ENCODE peak calls at places on chromosomes 1 and 21, in four cellular contexts. One of them, this sample, is unnamed.

GRCh38 chr1:94739521-94740061 is 80.6 kb upstream of the SLC44A3 start:
- DNase-seq in tibial nerve: no peak
- DNase-seq in mammary epithelial cell: peak; percentile 95
- DNase-seq in testis: no peak
- DNase-seq in this sample: peak; percentile 99

GRCh38 chr1:53409233-53409632 is 50.0 kb upstream of the DMRTB1 start:
- DNase-seq in testis: no peak
- DNase-seq in tibial nerve: no peak
- DNase-seq in mammary epithelial cell: no peak
- DNase-seq in this sample: no peak

GRCh38 chr1:61472876-61473275 is 252.1 kb downstream of the TM2D1 start:
- DNase-seq in testis: no peak
- DNase-seq in mammary epithelial cell: peak; percentile 62
- DNase-seq in tibial nerve: no peak
- DNase-seq in this sample: peak; percentile 12

GRCh38 chr1:109780982-109781381 is 17.3 kb upstream of the EPS8L3 start:
- DNase-seq in mammary epithelial cell: no peak
- DNase-seq in tibial nerve: no peak
- DNase-seq in testis: no peak
- DNase-seq in this sample: no peak

GRCh38 chr1:145777357-145778145 is 46.3 kb downstream of the RNF115 start:
- DNase-seq in mammary epithelial cell: no peak
- DNase-seq in testis: no peak
- DNase-seq in tibial nerve: no peak
- DNase-seq in this sample: no peak

GRCh38 chr1:14095001-14095400 is 395.0 kb downstream of the PRDM2 start:
- DNase-seq in mammary epithelial cell: peak; percentile 9
- DNase-seq in tibial nerve: no peak
- DNase-seq in testis: no peak
- DNase-seq in this sample: no peak

GRCh38 chr1:72435025-72435424 is 152.7 kb upstream of the NEGR1 start:
- DNase-seq in mammary epithelial cell: peak; percentile 70
- DNase-seq in testis: no peak
- DNase-seq in tibial nerve: no peak
- DNase-seq in this sample: peak; percentile 63

GRCh38 chr21:39318091-39318959 is 4.9 kb upstream of the BRWD1 start:
- DNase-seq in testis: no peak
- DNase-seq in tibial nerve: no peak
- DNase-seq in mammary epithelial cell: no peak
- DNase-seq in this sample: no peak

GRCh38 chr1:182166750-182167149 is 105.2 kb upstream of the ZNF648 start:
- DNase-seq in testis: no peak
- DNase-seq in tibial nerve: no peak
- DNase-seq in mammary epithelial cell: no peak
- DNase-seq in this sample: no peak

GRCh38 chr1:217713223-217713622 is 82.1 kb downstream of the SPATA17 start:
- DNase-seq in mammary epithelial cell: peak; percentile 8
- DNase-seq in tibial nerve: no peak
- DNase-seq in testis: no peak
- DNase-seq in this sample: peak; percentile 4

GRCh38 chr21:38337793-38338192 is 81.0 kb downstream of the KCNJ15 start:
- DNase-seq in testis: no peak
- DNase-seq in mammary epithelial cell: no peak
- DNase-seq in tibial nerve: no peak
- DNase-seq in this sample: no peak

GRCh38 chr1:110067957-110068645 is 2.4 kb downstream of the ALX3 start:
- DNase-seq in mammary epithelial cell: no peak
- DNase-seq in tibial nerve: no peak
- DNase-seq in testis: no peak
- DNase-seq in this sample: no peak

GRCh38 chr1:147851149-147851548 is 51.4 kb upstream of the GJA8 start:
- DNase-seq in mammary epithelial cell: peak; percentile 43
- DNase-seq in testis: no peak
- DNase-seq in tibial nerve: no peak
- DNase-seq in this sample: peak; percentile 25

GRCh38 chr1:231407537-231408396 is 14.3 kb downstream of the EGLN1 start:
- DNase-seq in tibial nerve: no peak
- DNase-seq in testis: peak; percentile 48
- DNase-seq in mammary epithelial cell: peak; percentile 60
- DNase-seq in this sample: peak; percentile 59

GRCh38 chr1:206757524-206758266 is 12.9 kb upstream of the IL19 start:
- DNase-seq in tibial nerve: no peak
- DNase-seq in testis: no peak
- DNase-seq in mammary epithelial cell: no peak
- DNase-seq in this sample: no peak

GRCh38 chr1:175400811-175401210 is 208.2 kb upstream of the KIAA0040 start:
- DNase-seq in tibial nerve: no peak
- DNase-seq in testis: no peak
- DNase-seq in mammary epithelial cell: no peak
- DNase-seq in this sample: no peak

GRCh38 chr1:15158506-15159165 is 5.1 kb downstream of the TMEM51 start:
- DNase-seq in tibial nerve: no peak
- DNase-seq in testis: no peak
- DNase-seq in mammary epithelial cell: peak; percentile 65
- DNase-seq in this sample: peak; percentile 85

GRCh38 chr1:227560814-227561213 is 2.5 kb upstream of the ZNF678 start:
- DNase-seq in tibial nerve: no peak
- DNase-seq in testis: no peak
- DNase-seq in mammary epithelial cell: no peak
- DNase-seq in this sample: no peak

GRCh38 chr1:208979776-208980175 is 603.7 kb upstream of the CAMK1G start:
- DNase-seq in mammary epithelial cell: peak; percentile 61
- DNase-seq in tibial nerve: no peak
- DNase-seq in testis: no peak
- DNase-seq in this sample: no peak

GRCh38 chr1:171898956-171899355 is 57.7 kb downstream of the DNM3 start:
- DNase-seq in testis: peak; percentile 20
- DNase-seq in mammary epithelial cell: peak; percentile 92
- DNase-seq in tibial nerve: peak; percentile 8
- DNase-seq in this sample: peak; percentile 27

GRCh38 chr1:157597959-157598667 is at the start of gene FCRL4:
- DNase-seq in tibial nerve: no peak
- DNase-seq in testis: no peak
- DNase-seq in mammary epithelial cell: peak; percentile 16
- DNase-seq in this sample: no peak

GRCh38 chr1:116919802-116920201 is 10.1 kb downstream of the PTGFRN start:
- DNase-seq in tibial nerve: no peak
- DNase-seq in testis: peak; percentile 45
- DNase-seq in mammary epithelial cell: no peak
- DNase-seq in this sample: no peak

GRCh38 chr1:74010206-74010605 is 187.8 kb downstream of the LRRIQ3 start:
- DNase-seq in tibial nerve: no peak
- DNase-seq in testis: no peak
- DNase-seq in mammary epithelial cell: no peak
- DNase-seq in this sample: no peak

GRCh38 chr1:156214024-156214748 is 1.4 kb downstream of the PMF1 start:
- DNase-seq in tibial nerve: no peak
- DNase-seq in testis: no peak
- DNase-seq in mammary epithelial cell: peak; percentile 89
- DNase-seq in this sample: peak; percentile 86

GRCh38 chr1:182917386-182917785 is 35.6 kb downstream of the SHCBP1L start:
- DNase-seq in testis: no peak
- DNase-seq in tibial nerve: no peak
- DNase-seq in mammary epithelial cell: no peak
- DNase-seq in this sample: peak; percentile 15

GRCh38 chr1:8396912-8397406 is 79.0 kb downstream of the SLC45A1 start:
- DNase-seq in mammary epithelial cell: peak; percentile 98
- DNase-seq in tibial nerve: peak; percentile 70
- DNase-seq in testis: no peak
- DNase-seq in this sample: peak; percentile 100

GRCh38 chr1:206103979-206104378 is 13.2 kb downstream of the AVPR1B start:
- DNase-seq in tibial nerve: no peak
- DNase-seq in testis: no peak
- DNase-seq in mammary epithelial cell: no peak
- DNase-seq in this sample: no peak

GRCh38 chr1:201344206-201345080 is 33.0 kb downstream of the TNNT2 start:
- DNase-seq in mammary epithelial cell: no peak
- DNase-seq in testis: no peak
- DNase-seq in tibial nerve: no peak
- DNase-seq in this sample: no peak

GRCh38 chr1:203378529-203379271 is 27.8 kb upstream of the FMOD start:
- DNase-seq in mammary epithelial cell: no peak
- DNase-seq in tibial nerve: no peak
- DNase-seq in testis: no peak
- DNase-seq in this sample: no peak

GRCh38 chr1:193674292-193674944 is 488.0 kb upstream of the B3GALT2 start:
- DNase-seq in tibial nerve: no peak
- DNase-seq in testis: no peak
- DNase-seq in mammary epithelial cell: no peak
- DNase-seq in this sample: peak; percentile 49

GRCh38 chr21:29084372-29084771 is 10.9 kb upstream of the CCT8 start:
- DNase-seq in mammary epithelial cell: no peak
- DNase-seq in testis: no peak
- DNase-seq in tibial nerve: no peak
- DNase-seq in this sample: no peak
- H3K4me1 ChIP-seq in mammary epithelial cell: peaks cover under 1% of the 10 kb centered on the region
- H3K4me1 ChIP-seq in testis: peaks cover 12% of the 10 kb centered on the region
- H3K4me1 ChIP-seq in tibial nerve: no peaks in the 10 kb centered on the region
- H3K4me1 ChIP-seq in this sample: peaks cover 9% of the 10 kb centered on the region

DNA sequence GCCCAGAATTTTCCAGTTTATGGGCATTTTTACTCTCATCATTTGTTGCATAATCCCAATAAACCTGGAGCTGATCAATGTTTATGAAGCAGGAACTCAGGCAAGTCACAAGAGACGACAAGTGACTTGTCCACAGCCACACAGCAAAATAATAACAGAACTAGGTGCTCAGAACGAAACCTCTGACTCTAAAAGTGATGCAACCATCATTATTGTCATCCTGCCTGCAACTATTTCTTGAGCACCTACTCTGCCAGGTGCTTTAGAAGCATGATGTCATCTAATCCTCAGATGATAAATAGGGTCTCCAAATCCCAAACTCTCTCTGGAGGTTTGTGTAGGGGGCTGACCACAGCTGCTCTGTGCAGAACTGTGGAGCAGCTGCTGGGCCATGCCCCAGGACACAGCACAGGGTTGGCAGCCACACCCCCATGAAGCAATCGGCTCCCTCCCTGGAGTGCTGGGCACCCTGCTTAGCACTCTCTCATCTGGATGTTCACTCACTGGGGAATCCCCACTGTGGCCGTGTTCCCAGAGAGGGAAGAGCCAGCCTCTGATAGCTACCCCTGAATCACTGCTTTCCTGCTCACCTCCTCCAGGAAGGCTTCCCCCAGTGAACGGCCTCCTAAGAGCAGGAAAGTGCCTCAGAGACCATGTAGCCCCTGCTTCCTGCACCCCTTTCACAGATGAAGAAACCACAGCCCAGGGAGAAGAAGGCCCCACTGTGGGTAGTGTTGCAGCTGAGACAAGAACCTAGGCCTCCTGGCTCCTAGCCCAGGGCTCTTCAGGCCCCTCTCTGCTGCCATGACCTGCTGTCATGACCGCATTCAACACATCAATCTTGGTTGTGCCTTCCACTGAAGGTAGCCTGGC is 2.1 kb downstream of the TTC22 start:
- DNase-seq in tibial nerve: no peak
- DNase-seq in mammary epithelial cell: peak; percentile 85
- DNase-seq in testis: no peak
- DNase-seq in this sample: no peak
- H3K27ac ChIP-seq in tibial nerve: no peak overlapping the region
- H3K27ac ChIP-seq in mammary epithelial cell: no peak overlapping the region
- H3K27ac ChIP-seq in testis: no peak overlapping the region
- H3K27ac ChIP-seq in this sample: no peak overlapping the region

GRCh38 chr1:80656011-80656627 is 1144.6 kb upstream of the ADGRL2 start:
- DNase-seq in mammary epithelial cell: peak; percentile 6
- DNase-seq in tibial nerve: no peak
- DNase-seq in testis: no peak
- DNase-seq in this sample: no peak
- TF ChIP-seq CTCF in mammary epithelial cell: peak; percentile 33
- TF ChIP-seq CTCF in tibial nerve: no peak
- TF ChIP-seq CTCF in testis: no peak
- TF ChIP-seq CTCF in this sample: peak; percentile 29

GRCh38 chr1:223844521-223844961 is 1.2 kb downstream of the TP53BP2 start:
- DNase-seq in mammary epithelial cell: no peak
- DNase-seq in testis: no peak
- DNase-seq in tibial nerve: no peak
- DNase-seq in this sample: no peak
- H3K4me1 ChIP-seq in mammary epithelial cell: peaks cover 15% of the 10 kb centered on the region
- H3K4me1 ChIP-seq in testis: peaks cover 36% of the 10 kb centered on the region
- H3K4me1 ChIP-seq in tibial nerve: peaks cover 42% of the 10 kb centered on the region
- H3K4me1 ChIP-seq in this sample: peaks cover 24% of the 10 kb centered on the region

DNA sequence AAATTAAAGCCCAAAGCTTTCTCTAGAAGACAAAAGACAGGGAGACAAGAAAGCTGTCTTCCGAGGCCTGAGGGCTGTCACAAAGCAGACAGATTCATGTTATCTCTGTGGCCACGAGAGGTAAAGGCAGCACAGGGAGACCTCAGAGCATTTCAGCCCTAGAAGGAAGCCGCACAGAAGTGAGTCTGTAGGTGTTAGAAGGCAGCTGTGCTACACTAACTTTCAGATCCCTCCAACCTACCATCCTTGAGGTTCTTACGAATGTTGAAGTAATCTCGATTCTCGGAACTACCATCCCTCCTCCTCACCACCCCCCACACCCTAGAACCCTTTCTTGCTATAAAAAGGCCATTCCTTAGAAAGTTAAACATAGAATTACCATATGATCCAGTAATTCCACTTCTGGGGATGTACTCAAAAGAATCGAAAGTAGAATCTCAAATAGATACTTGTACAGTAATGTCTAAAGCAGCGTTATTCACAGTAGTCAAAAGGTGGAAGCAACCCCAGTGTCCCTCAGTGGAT is 21.5 kb upstream of the LYST start:
- DNase-seq in mammary epithelial cell: no peak
- DNase-seq in tibial nerve: no peak
- DNase-seq in testis: no peak
- DNase-seq in this sample: no peak
- H3K27ac ChIP-seq in mammary epithelial cell: no peak overlapping the region
- H3K27ac ChIP-seq in tibial nerve: no peak overlapping the region
- H3K27ac ChIP-seq in testis: peak overlapping the region; percentile 24
- H3K27ac ChIP-seq in this sample: no peak overlapping the region

GRCh38 chr1:29330856-29331255 is 94.5 kb downstream of the PTPRU start:
- DNase-seq in testis: no peak
- DNase-seq in tibial nerve: no peak
- DNase-seq in mammary epithelial cell: no peak
- DNase-seq in this sample: no peak

GRCh38 chr1:29331731-29332130 is 95.4 kb downstream of the PTPRU start:
- DNase-seq in testis: no peak
- DNase-seq in tibial nerve: no peak
- DNase-seq in mammary epithelial cell: no peak
- DNase-seq in this sample: peak; percentile 28

GRCh38 chr1:29333008-29333407 is 96.7 kb downstream of the PTPRU start:
- DNase-seq in mammary epithelial cell: no peak
- DNase-seq in testis: no peak
- DNase-seq in tibial nerve: no peak
- DNase-seq in this sample: no peak

GRCh38 chr1:29331309-29331708 is 95.0 kb downstream of the PTPRU start:
- DNase-seq in tibial nerve: no peak
- DNase-seq in mammary epithelial cell: no peak
- DNase-seq in testis: no peak
- DNase-seq in this sample: no peak

GRCh38 chr1:29332204-29332603 is 95.9 kb downstream of the PTPRU start:
- DNase-seq in testis: peak; percentile 58
- DNase-seq in mammary epithelial cell: peak; percentile 14
- DNase-seq in tibial nerve: peak; percentile 34
- DNase-seq in this sample: no peak
- TF ChIP-seq CTCF in testis: peak; percentile 8
- TF ChIP-seq CTCF in mammary epithelial cell: peak; percentile 40
- TF ChIP-seq CTCF in tibial nerve: no peak
- TF ChIP-seq CTCF in this sample: peak; percentile 35

GRCh38 chr1:17570228-17570627 is 30.7 kb downstream of the ARHGEF10L start:
- DNase-seq in testis: no peak
- DNase-seq in mammary epithelial cell: no peak
- DNase-seq in tibial nerve: no peak
- DNase-seq in this sample: no peak
- H3K4me1 ChIP-seq in testis: peaks cover 45% of the 10 kb centered on the region
- H3K4me1 ChIP-seq in mammary epithelial cell: peaks cover 11% of the 10 kb centered on the region
- H3K4me1 ChIP-seq in tibial nerve: peaks cover 83% of the 10 kb centered on the region
- H3K4me1 ChIP-seq in this sample: peaks cover 16% of the 10 kb centered on the region